ENCODE peak calls at places on chromosomes 13 and 19, in four cellular contexts. One of them, this sample, is unnamed.
A peak's percentile ranks its signal among the peaks of the same experiment; 100 is the strongest.

GRCh38 chr19:1122972-1123363 is 19.2 kb downstream of the GPX4 start:
- DNase-seq in ovary: peak; percentile 73
- DNase-seq in heart left ventricle: no peak
- DNase-seq in PC-3: peak; percentile 76
- DNase-seq in this sample: peak; percentile 93

GRCh38 chr19:5832527-5833216 is 6.8 kb downstream of the FUT6 start:
- DNase-seq in ovary: no peak
- DNase-seq in heart left ventricle: no peak
- DNase-seq in PC-3: no peak
- DNase-seq in this sample: no peak

GRCh38 chr13:32736648-32737047 is 150.4 kb downstream of the PDS5B start:
- DNase-seq in PC-3: no peak
- DNase-seq in ovary: no peak
- DNase-seq in heart left ventricle: no peak
- DNase-seq in this sample: no peak

GRCh38 chr13:59441596-59442280 is 722.0 kb downstream of the DIAPH3 start:
- DNase-seq in heart left ventricle: no peak
- DNase-seq in PC-3: no peak
- DNase-seq in ovary: no peak
- DNase-seq in this sample: no peak

GRCh38 chr13:70723732-70724131 is 615.5 kb upstream of the KLHL1 start:
- DNase-seq in heart left ventricle: no peak
- DNase-seq in PC-3: peak; percentile 42
- DNase-seq in ovary: no peak
- DNase-seq in this sample: no peak

GRCh38 chr19:1469936-1470863 is 8.8 kb downstream of the C19orf25 start:
- DNase-seq in PC-3: peak; percentile 61
- DNase-seq in ovary: peak; percentile 75
- DNase-seq in heart left ventricle: peak; percentile 64
- DNase-seq in this sample: no peak

GRCh38 chr13:52599853-52600603 is 42.2 kb upstream of the HNRNPA1L2 start:
- DNase-seq in heart left ventricle: peak; percentile 41
- DNase-seq in ovary: peak; percentile 70
- DNase-seq in PC-3: no peak
- DNase-seq in this sample: peak; percentile 81

GRCh38 chr13:49632156-49632555 is 3.8 kb downstream of the ARL11 start:
- DNase-seq in ovary: no peak
- DNase-seq in heart left ventricle: no peak
- DNase-seq in PC-3: no peak
- DNase-seq in this sample: no peak

GRCh38 chr19:55373993-55374757 is 2.5 kb upstream of the TMEM190 start:
- DNase-seq in heart left ventricle: no peak
- DNase-seq in PC-3: no peak
- DNase-seq in ovary: no peak
- DNase-seq in this sample: no peak

GRCh38 chr19:55094456-55095259 is 19.0 kb downstream of the EPS8L1 start:
- DNase-seq in ovary: no peak
- DNase-seq in heart left ventricle: peak; percentile 36
- DNase-seq in PC-3: no peak
- DNase-seq in this sample: no peak

GRCh38 chr13:20550799-20551198 is 16.2 kb upstream of the IFT88 start:
- DNase-seq in PC-3: peak; percentile 19
- DNase-seq in ovary: no peak
- DNase-seq in heart left ventricle: no peak
- DNase-seq in this sample: no peak

GRCh38 chr13:76043882-76044281 is 407.8 kb downstream of the LMO7 start:
- DNase-seq in heart left ventricle: no peak
- DNase-seq in PC-3: no peak
- DNase-seq in ovary: no peak
- DNase-seq in this sample: no peak

GRCh38 chr13:97431365-97431764 is 2.6 kb upstream of the RAP2A start:
- DNase-seq in heart left ventricle: no peak
- DNase-seq in ovary: no peak
- DNase-seq in PC-3: no peak
- DNase-seq in this sample: no peak

GRCh38 chr13:30746816-30747215 is 11.5 kb downstream of the ALOX5AP start:
- DNase-seq in heart left ventricle: no peak
- DNase-seq in ovary: no peak
- DNase-seq in PC-3: no peak
- DNase-seq in this sample: no peak

GRCh38 chr13:33145667-33146066 is 129.4 kb downstream of the KL start:
- DNase-seq in ovary: no peak
- DNase-seq in PC-3: no peak
- DNase-seq in heart left ventricle: no peak
- DNase-seq in this sample: no peak

GRCh38 chr13:40340368-40341085 is 325.9 kb downstream of the FOXO1 start:
- DNase-seq in PC-3: peak; percentile 45
- DNase-seq in ovary: no peak
- DNase-seq in heart left ventricle: no peak
- DNase-seq in this sample: no peak

GRCh38 chr13:23618341-23618740 is 48.1 kb downstream of the TNFRSF19 start:
- DNase-seq in ovary: no peak
- DNase-seq in heart left ventricle: no peak
- DNase-seq in PC-3: peak; percentile 58
- DNase-seq in this sample: no peak

GRCh38 chr19:29843180-29844051 is 31.6 kb downstream of the CCNE1 start:
- DNase-seq in ovary: peak; percentile 67
- DNase-seq in PC-3: no peak
- DNase-seq in heart left ventricle: peak; percentile 47
- DNase-seq in this sample: peak; percentile 67

GRCh38 chr19:16375157-16375935 is 50.7 kb downstream of the KLF2 start:
- DNase-seq in PC-3: no peak
- DNase-seq in heart left ventricle: no peak
- DNase-seq in ovary: peak; percentile 31
- DNase-seq in this sample: no peak

GRCh38 chr13:113928701-113929627 is 44.9 kb downstream of the C13orf46 start:
- DNase-seq in ovary: peak; percentile 87
- DNase-seq in heart left ventricle: peak; percentile 97
- DNase-seq in PC-3: no peak
- DNase-seq in this sample: peak; percentile 92

GRCh38 chr13:85543144-85543543 is 256.1 kb downstream of the SLITRK6 start:
- DNase-seq in ovary: no peak
- DNase-seq in PC-3: peak; percentile 73
- DNase-seq in heart left ventricle: no peak
- DNase-seq in this sample: no peak

GRCh38 chr13:28584873-28585317 is 74.0 kb upstream of the POMP start:
- DNase-seq in heart left ventricle: no peak
- DNase-seq in PC-3: peak; percentile 48
- DNase-seq in ovary: no peak
- DNase-seq in this sample: no peak

GRCh38 chr13:41064493-41064892 is 3.2 kb downstream of the WBP4 start:
- DNase-seq in PC-3: peak; percentile 68
- DNase-seq in heart left ventricle: no peak
- DNase-seq in ovary: no peak
- DNase-seq in this sample: no peak

GRCh38 chr19:6270822-6271221 is 9.0 kb downstream of the MLLT1 start:
- DNase-seq in heart left ventricle: no peak
- DNase-seq in PC-3: no peak
- DNase-seq in ovary: no peak
- DNase-seq in this sample: no peak

GRCh38 chr19:55165952-55166529 is 372 bp downstream of the DNAAF3 start:
- DNase-seq in heart left ventricle: peak; percentile 82
- DNase-seq in PC-3: peak; percentile 91
- DNase-seq in ovary: peak; percentile 54
- DNase-seq in this sample: no peak

GRCh38 chr13:20799726-20800416 is 26.1 kb upstream of the EEF1AKMT1 start:
- DNase-seq in ovary: no peak
- DNase-seq in PC-3: peak; percentile 51
- DNase-seq in heart left ventricle: no peak
- DNase-seq in this sample: no peak

GRCh38 chr19:40559394-40559793 is 17.3 kb upstream of the SHKBP1 start:
- DNase-seq in heart left ventricle: no peak
- DNase-seq in ovary: no peak
- DNase-seq in PC-3: no peak
- DNase-seq in this sample: no peak

GRCh38 chr13:101394597-101394996 is 21.7 kb downstream of the NALCN start:
- DNase-seq in heart left ventricle: no peak
- DNase-seq in ovary: no peak
- DNase-seq in PC-3: no peak
- DNase-seq in this sample: no peak

GRCh38 chr19:20367811-20368294 is 197.7 kb downstream of the ZNF737 start:
- DNase-seq in PC-3: no peak
- DNase-seq in ovary: no peak
- DNase-seq in heart left ventricle: no peak
- DNase-seq in this sample: no peak

GRCh38 chr19:38191747-38192146 is 32.3 kb downstream of the DPF1 start:
- DNase-seq in heart left ventricle: no peak
- DNase-seq in ovary: no peak
- DNase-seq in PC-3: no peak
- DNase-seq in this sample: no peak

GRCh38 chr19:8192227-8192820 is 16.8 kb upstream of the CERS4 start:
- DNase-seq in PC-3: no peak
- DNase-seq in ovary: no peak
- DNase-seq in heart left ventricle: no peak
- DNase-seq in this sample: no peak

GRCh38 chr13:22189176-22190048 is 518.5 kb downstream of the FGF9 start:
- DNase-seq in heart left ventricle: no peak
- DNase-seq in PC-3: no peak
- DNase-seq in ovary: no peak
- DNase-seq in this sample: no peak

GRCh38 chr13:23979361-23980159 is 82.3 kb upstream of the C1QTNF9B start:
- DNase-seq in PC-3: peak; percentile 66
- DNase-seq in heart left ventricle: peak; percentile 88
- DNase-seq in ovary: peak; percentile 89
- DNase-seq in this sample: peak; percentile 95

GRCh38 chr13:111614613-111615012 is 294.2 kb downstream of the TEX29 start:
- DNase-seq in heart left ventricle: no peak
- DNase-seq in ovary: no peak
- DNase-seq in PC-3: no peak
- DNase-seq in this sample: no peak

GRCh38 chr13:75480691-75481175 is 1.2 kb downstream of the TBC1D4 start:
- DNase-seq in ovary: peak; percentile 79
- DNase-seq in heart left ventricle: peak; percentile 65
- DNase-seq in PC-3: peak; percentile 87
- DNase-seq in this sample: peak; percentile 77

GRCh38 chr13:111117289-111117688 is 2.2 kb downstream of the ARHGEF7 start:
- DNase-seq in heart left ventricle: no peak
- DNase-seq in PC-3: no peak
- DNase-seq in ovary: no peak
- DNase-seq in this sample: no peak

GRCh38 chr13:62168891-62169290 is 753.2 kb upstream of the PCDH20 start:
- DNase-seq in ovary: no peak
- DNase-seq in heart left ventricle: no peak
- DNase-seq in PC-3: no peak
- DNase-seq in this sample: no peak

GRCh38 chr13:62176051-62176450 is 760.4 kb upstream of the PCDH20 start:
- DNase-seq in ovary: no peak
- DNase-seq in heart left ventricle: no peak
- DNase-seq in PC-3: no peak
- DNase-seq in this sample: no peak

GRCh38 chr13:62167650-62168172 is 752.1 kb upstream of the PCDH20 start:
- DNase-seq in heart left ventricle: no peak
- DNase-seq in ovary: no peak
- DNase-seq in PC-3: no peak
- DNase-seq in this sample: no peak

DNA sequence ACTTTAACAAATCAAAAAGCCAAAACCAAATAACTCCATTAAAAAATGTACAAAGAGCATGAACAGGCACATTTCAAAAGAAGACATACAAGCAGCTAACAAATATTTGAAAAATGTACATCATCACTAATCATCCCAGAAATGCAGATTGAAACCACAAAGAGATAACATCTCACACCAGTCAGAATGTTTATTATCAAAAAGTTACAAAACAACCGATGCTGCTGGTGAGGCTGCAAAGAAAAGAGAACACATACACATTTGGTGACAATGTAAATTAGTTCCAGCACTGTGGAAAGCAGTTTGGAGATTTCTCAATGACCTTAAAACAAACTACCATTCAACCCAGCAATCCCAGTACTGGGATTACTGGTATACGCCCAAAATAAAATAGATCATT is 756.0 kb upstream of the PCDH20 start:
- DNase-seq in PC-3: no peak
- DNase-seq in ovary: no peak
- DNase-seq in heart left ventricle: no peak
- DNase-seq in this sample: no peak
- H3K4me3 ChIP-seq in PC-3: no peak overlapping the region
- H3K4me3 ChIP-seq in ovary: no peak overlapping the region
- H3K4me3 ChIP-seq in heart left ventricle: no peak overlapping the region
- H3K4me3 ChIP-seq in this sample: no peak overlapping the region

GRCh38 chr13:45049478-45049877 is 60.1 kb downstream of the GPALPP1 start:
- DNase-seq in heart left ventricle: no peak
- DNase-seq in ovary: no peak
- DNase-seq in PC-3: no peak
- DNase-seq in this sample: no peak

GRCh38 chr13:45055198-45055901 is 65.0 kb upstream of the GTF2F2 start:
- DNase-seq in heart left ventricle: no peak
- DNase-seq in PC-3: peak; percentile 93
- DNase-seq in ovary: no peak
- DNase-seq in this sample: no peak

GRCh38 chr13:45047394-45048328 is 58.3 kb downstream of the GPALPP1 start:
- DNase-seq in ovary: peak; percentile 79
- DNase-seq in heart left ventricle: peak; percentile 67
- DNase-seq in PC-3: peak; percentile 85
- DNase-seq in this sample: peak; percentile 84

GRCh38 chr13:45048890-45049407 is 59.6 kb downstream of the GPALPP1 start:
- DNase-seq in ovary: no peak
- DNase-seq in PC-3: peak; percentile 7
- DNase-seq in heart left ventricle: no peak
- DNase-seq in this sample: no peak

DNA sequence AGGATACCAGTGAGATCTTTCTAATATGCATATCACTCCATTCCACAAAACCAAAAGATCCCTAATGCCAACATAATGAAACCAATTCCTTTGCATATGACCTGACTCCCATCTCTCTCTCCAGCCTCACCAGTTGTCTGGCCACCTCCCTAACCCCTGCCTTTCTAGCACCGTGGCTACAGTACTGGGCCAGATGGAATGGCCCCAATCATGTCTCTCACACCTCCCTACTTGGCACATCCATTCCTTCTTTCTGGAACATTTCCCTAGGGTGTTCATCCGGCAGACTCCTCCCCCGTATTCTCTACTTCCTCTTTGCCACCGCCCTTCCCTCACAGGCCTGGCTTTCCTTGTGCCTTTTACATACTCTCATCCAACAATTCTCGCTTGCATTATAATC is 62.0 kb downstream of the GPALPP1 start:
- DNase-seq in PC-3: no peak
- DNase-seq in heart left ventricle: no peak
- DNase-seq in ovary: no peak
- DNase-seq in this sample: no peak
- H3K27me3 ChIP-seq in PC-3: no peaks in the 10 kb centered on the region
- H3K27me3 ChIP-seq in heart left ventricle: no peaks in the 10 kb centered on the region
- H3K27me3 ChIP-seq in ovary: no peaks in the 10 kb centered on the region
- H3K27me3 ChIP-seq in this sample: no peaks in the 10 kb centered on the region

GRCh38 chr19:12880551-12881171 is 588 bp downstream of the DNASE2 start:
- DNase-seq in PC-3: peak; percentile 25
- DNase-seq in heart left ventricle: peak; percentile 55
- DNase-seq in ovary: peak; percentile 66
- DNase-seq in this sample: peak; percentile 70
- H3K27ac ChIP-seq in PC-3: no peak overlapping the region
- H3K27ac ChIP-seq in heart left ventricle: peak overlapping the region; percentile 84
- H3K27ac ChIP-seq in ovary: peak overlapping the region; percentile 88
- H3K27ac ChIP-seq in this sample: peak overlapping the region; percentile 91

GRCh38 chr19:35896643-35897040 is 3.7 kb downstream of the NFKBID start:
- DNase-seq in heart left ventricle: no peak
- DNase-seq in PC-3: no peak
- DNase-seq in ovary: no peak
- DNase-seq in this sample: no peak
- H3K4me3 ChIP-seq in heart left ventricle: no peak overlapping the region
- H3K4me3 ChIP-seq in PC-3: no peak overlapping the region
- H3K4me3 ChIP-seq in ovary: no peak overlapping the region
- H3K4me3 ChIP-seq in this sample: no peak overlapping the region